ENCODE peak calls at places on chromosome 20, in seven cellular contexts. S is mesendoderm, G is IMR-90, Y is H9, F is neuronal stem cell, K is mesenchymal stem cell, D is H1. E is an unnamed sample.

GRCh38 chr20:35954907-35955251 is 577 bp upstream of the SCAND1 start:
- DNase-seq in Y (no peak), K (peak), D (no peak), F (no peak), G (peak), S (no peak), E (peak)

GRCh38 chr20:4999788-5000187 is 1.5 kb downstream of the SLC23A2 start:
- DNase-seq in D (no peak), Y (no peak), G (no peak), S (no peak), K (no peak), F (no peak), E (no peak)

GRCh38 chr20:46252352-46253091 is 55.8 kb downstream of the CDH22 start:
- DNase-seq in Y (no peak), F (no peak), K (no peak), S (no peak), D (no peak), G (no peak), E (no peak)

GRCh38 chr20:48149887-48150286 is 364.6 kb upstream of the SULF2 start:
- DNase-seq in D (no peak), S (no peak), F (no peak), G (no peak), Y (no peak), K (no peak), E (no peak)

GRCh38 chr20:18585134-18585533 is 2.7 kb upstream of the DTD1 start:
- DNase-seq in K (peak), D (peak), Y (peak), F (no peak), S (peak), G (peak), E (peak)

GRCh38 chr20:57548177-57549058 is 12.5 kb upstream of the PCK1 start:
- DNase-seq in Y (no peak), F (no peak), K (no peak), S (no peak), D (no peak), G (no peak), E (no peak)

GRCh38 chr20:36210561-36210960 is 25.7 kb upstream of the AAR2 start:
- DNase-seq in K (no peak), Y (no peak), D (no peak), F (no peak), G (no peak), S (no peak), E (no peak)

GRCh38 chr20:63789836-63790571 is 41.1 kb downstream of the ZBTB46 start:
- DNase-seq in F (no peak), D (no peak), S (no peak), Y (peak), K (no peak), G (no peak), E (no peak)

GRCh38 chr20:1775117-1775516 is 117.5 kb upstream of the SIRPG start:
- DNase-seq in K (peak), G (peak), Y (no peak), D (no peak), F (no peak), S (no peak), E (no peak)

GRCh38 chr20:61127311-61128044 is 124.6 kb upstream of the CDH4 start:
- DNase-seq in Y (no peak), G (peak), F (no peak), D (no peak), S (no peak), K (peak), E (no peak)

GRCh38 chr20:48592107-48592940 is 235.5 kb downstream of the PREX1 start:
- DNase-seq in F (no peak), G (no peak), K (no peak), D (no peak), S (no peak), Y (no peak), E (no peak)

GRCh38 chr20:42936482-42936881 is 253.2 kb downstream of the PTPRT start:
- DNase-seq in G (no peak), F (no peak), Y (no peak), K (no peak), D (no peak), S (peak), E (no peak)
- H4K8ac ChIP-seq in G (no peak), F (no peak), Y (no peak), K (no peak), D (no peak), S (no peak), E (no peak)

GRCh38 chr20:17202030-17202429 is 24.8 kb upstream of the PCSK2 start:
- DNase-seq in F (no peak), Y (no peak), K (no peak), G (no peak), D (no peak), S (peak), E (no peak)
- H4K8ac ChIP-seq in F (no peak), Y (no peak), K (no peak), G (no peak), D (no peak), S (no peak), E (no peak)

GRCh38 chr20:17560344-17561074 is 9.4 kb upstream of the DSTN start:
- DNase-seq in G (no peak), D (no peak), F (no peak), S (no peak), Y (no peak), K (peak), E (no peak)
- H4K8ac ChIP-seq in G (no peak), D (no peak), F (no peak), S (no peak), Y (no peak), K (no peak), E (peak)

GRCh38 chr20:12054556-12054955 is 136.9 kb downstream of the BTBD3 start:
- DNase-seq in D (no peak), K (no peak), F (no peak), G (no peak), Y (no peak), S (no peak), E (no peak)
- H4K8ac ChIP-seq in D (no peak), K (no peak), F (no peak), G (no peak), Y (no peak), S (no peak), E (no peak)

GRCh38 chr20:53574819-53575218 is 18.8 kb downstream of the ZNF217 start:
- DNase-seq in S (no peak), G (no peak), K (no peak), F (no peak), D (no peak), Y (no peak), E (no peak)
- H4K8ac ChIP-seq in S (no peak), G (no peak), K (no peak), F (no peak), D (no peak), Y (no peak), E (no peak)

GRCh38 chr20:34368547-34368946 is 5.5 kb downstream of the ITCH start:
- DNase-seq in S (peak), Y (no peak), G (no peak), D (no peak), K (peak), F (no peak), E (no peak)

GRCh38 chr20:34367155-34367554 is 4.1 kb downstream of the ITCH start:
- DNase-seq in D (no peak), Y (no peak), S (no peak), G (no peak), K (no peak), F (no peak), E (no peak)

GRCh38 chr20:34365765-34366213 is 2.7 kb downstream of the ITCH start:
- DNase-seq in G (no peak), F (no peak), K (no peak), S (peak), D (no peak), Y (no peak), E (no peak)

GRCh38 chr20:34370062-34370461 is 7.0 kb downstream of the ITCH start:
- DNase-seq in F (no peak), Y (no peak), K (no peak), S (no peak), G (no peak), D (no peak), E (no peak)

GRCh38 chr20:34369265-34369664 is 6.2 kb downstream of the ITCH start:
- DNase-seq in G (no peak), S (peak), K (no peak), F (no peak), Y (no peak), D (no peak), E (no peak)
- H4K8ac ChIP-seq in G (no peak), S (no peak), K (no peak), F (no peak), Y (no peak), D (no peak), E (no peak)

GRCh38 chr20:40966103-40966502 is 62.5 kb upstream of the TOP1 start:
- DNase-seq in G (no peak), K (no peak), Y (peak), D (no peak), S (peak), F (no peak), E (no peak)
- H4K8ac ChIP-seq in G (no peak), K (no peak), Y (no peak), D (no peak), S (no peak), F (no peak), E (no peak)

DNA sequence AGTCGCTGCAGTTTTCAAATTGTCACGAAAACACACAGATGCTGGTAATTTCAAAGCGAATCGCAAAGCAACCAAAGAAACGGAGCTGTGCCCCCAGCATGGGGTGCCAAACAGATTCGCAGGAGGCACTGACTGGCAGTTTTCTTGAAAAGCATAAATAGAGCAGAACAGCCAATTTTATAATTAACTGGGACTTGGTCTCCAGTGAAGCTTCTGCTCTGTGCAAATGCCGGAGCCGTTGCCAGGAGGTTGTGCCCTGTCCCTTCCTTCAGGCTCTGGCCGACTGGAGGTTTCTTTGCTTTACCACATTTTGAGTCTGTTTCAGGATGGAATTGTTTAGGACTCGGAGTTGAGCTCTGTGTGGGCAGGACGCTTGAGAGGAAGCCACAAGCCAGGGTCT is 18.9 kb downstream of the ARHGAP40 start:
- DNase-seq in Y (no peak), D (no peak), K (no peak), S (no peak), G (no peak), F (no peak), E (no peak)
- H4K8ac ChIP-seq in Y (no peak), D (no peak), K (no peak), S (no peak), G (no peak), F (no peak), E (no peak)

GRCh38 chr20:25499031-25499430 is 86.3 kb downstream of the NINL start:
- DNase-seq in K (no peak), D (no peak), G (no peak), F (no peak), Y (no peak), S (no peak), E (no peak)
- H4K8ac ChIP-seq in K (no peak), D (no peak), G (no peak), F (no peak), Y (no peak), S (no peak), E (no peak)

E was measured in trophoblast cell.